ENCODE peak calls at places on chromosomes 7 and 10, in six cellular contexts. P is T-helper 1 cell; F is activated T-helper 1 cell treated with Interleukin-2 at 50 U/mL for 16 hours; T is left colon; J is activated CD8-positive, alpha-beta memory T cell treated with anti-CD3 and anti-CD28 coated beads for 1 hour; G is B cell. M is an unnamed sample.

GRCh38 chr10:43225004-43225786 is 41.7 kb downstream of the RASGEF1A start:
- DNase-seq in P (no peak), F (no peak), T (no peak), J (no peak), G (no peak), M (no peak)

GRCh38 chr7:35019801-35020200 is 17.5 kb downstream of the DPY19L1 start:
- DNase-seq in P (no peak), F (no peak), T (no peak), J (no peak), G (no peak), M (no peak)

GRCh38 chr10:96651998-96652431 is 65.2 kb upstream of the TM9SF3 start:
- DNase-seq in P (no peak), F (no peak), T (no peak), J (peak), G (peak), M (peak)

GRCh38 chr10:22459496-22459895 is 114.2 kb downstream of the SPAG6 start:
- DNase-seq in P (no peak), F (no peak), T (no peak), J (no peak), G (no peak), M (no peak)

GRCh38 chr7:116734736-116735135 is 62.7 kb downstream of the MET start:
- DNase-seq in P (no peak), F (no peak), T (no peak), J (no peak), G (no peak), M (no peak)

GRCh38 chr7:7219216-7219615 is 36.9 kb downstream of the C1GALT1 start:
- DNase-seq in P (no peak), F (no peak), T (no peak), J (no peak), G (no peak), M (no peak)

GRCh38 chr10:14306201-14306600 is 24.5 kb downstream of the FRMD4A start:
- DNase-seq in P (no peak), F (no peak), T (no peak), J (no peak), G (no peak), M (no peak)

GRCh38 chr10:103763374-103764202 is 91.8 kb downstream of the SH3PXD2A start:
- DNase-seq in P (no peak), F (no peak), T (no peak), J (no peak), G (no peak), M (no peak)

GRCh38 chr7:44727346-44728262 is 21.0 kb upstream of the ZMIZ2 start:
- DNase-seq in P (no peak), F (no peak), T (no peak), J (no peak), G (no peak), M (no peak)

GRCh38 chr10:6530211-6530840 is 49.8 kb downstream of the PRKCQ start:
- DNase-seq in P (peak), F (peak), T (no peak), J (peak), G (no peak), M (peak)

GRCh38 chr7:53246974-53247373 is 211.5 kb downstream of the POM121L12 start:
- DNase-seq in P (no peak), F (no peak), T (no peak), J (no peak), G (no peak), M (no peak)

GRCh38 chr10:22010973-22011408 is 7.5 kb upstream of the DNAJC1 start:
- DNase-seq in P (no peak), F (no peak), T (no peak), J (no peak), G (no peak), M (peak)

GRCh38 chr7:139749545-139749944 is 28.3 kb downstream of the HIPK2 start:
- DNase-seq in P (no peak), F (no peak), T (no peak), J (no peak), G (no peak), M (no peak)

GRCh38 chr10:86876748-86877147 is 80.7 kb downstream of the MMRN2 start:
- DNase-seq in P (no peak), F (no peak), T (no peak), J (no peak), G (no peak), M (no peak)

GRCh38 chr10:110336111-110336721 is 31.5 kb upstream of the SMNDC1 start:
- DNase-seq in P (no peak), F (no peak), T (no peak), J (no peak), G (no peak), M (no peak)

GRCh38 chr10:95395947-95396449 is 105.2 kb upstream of the PDLIM1 start:
- DNase-seq in P (no peak), F (no peak), T (no peak), J (no peak), G (no peak), M (no peak)

GRCh38 chr10:79424221-79425073 is 21.0 kb downstream of the ZCCHC24 start:
- DNase-seq in P (no peak), F (no peak), T (peak), J (no peak), G (no peak), M (no peak)

GRCh38 chr10:60963441-60964256 is 19.7 kb upstream of the RHOBTB1 start:
- DNase-seq in P (no peak), F (no peak), T (no peak), J (no peak), G (no peak), M (no peak)

M was measured in naive thymus-derived CD8-positive, alpha-beta T cell.